ENCODE peak calls at places on chromosomes 5 and 9, in eight cellular contexts. B, T, Q, F, L, R, S and Z are unnamed samples.
A peak's percentile ranks its signal among the peaks of the same experiment; 100 is the strongest.

GRCh38 chr9:109574061-109574882 is 76.2 kb upstream of the PTPN3 start:
- DNase-seq in L (peak; percentile 51), R (peak; percentile 82), F (peak; percentile 43), S (no peak), Q (peak; percentile 81), B (peak; percentile 45), T (peak; percentile 38), Z (peak; percentile 33)

GRCh38 chr9:17775646-17776045 is 196.8 kb downstream of the SH3GL2 start:
- DNase-seq in S (no peak), R (no peak), L (no peak), B (no peak), F (no peak), T (no peak), Q (no peak), Z (no peak)

GRCh38 chr9:21549251-21549765 is 67.2 kb upstream of the IFNE start:
- DNase-seq in T (no peak), F (no peak), Q (peak; percentile 93), B (peak; percentile 21), R (no peak), L (peak; percentile 99), S (no peak), Z (peak; percentile 99)

GRCh38 chr5:143216211-143216610 is 187.3 kb downstream of the NR3C1 start:
- DNase-seq in T (no peak), B (no peak), S (no peak), F (no peak), L (no peak), Q (no peak), R (no peak), Z (no peak)

GRCh38 chr5:173324115-173325001 is 3.9 kb downstream of the STC2 start:
- DNase-seq in R (peak; percentile 89), B (no peak), S (no peak), F (no peak), L (peak; percentile 79), Q (peak; percentile 93), T (no peak), Z (peak; percentile 68)

GRCh38 chr9:129697956-129698757 is 32.7 kb downstream of the PRRX2 start:
- DNase-seq in R (no peak), F (no peak), B (no peak), S (peak; percentile 41), L (peak; percentile 29), Q (peak; percentile 95), T (no peak), Z (peak; percentile 12)

GRCh38 chr9:28539432-28539831 is 966.2 kb upstream of the C9orf72 start:
- DNase-seq in B (no peak), Q (no peak), R (no peak), L (no peak), F (no peak), T (no peak), S (no peak), Z (no peak)

GRCh38 chr5:53779541-53779981 is 219.1 kb downstream of the NDUFS4 start:
- DNase-seq in L (peak; percentile 61), Q (peak; percentile 65), S (no peak), R (no peak), B (no peak), T (no peak), F (no peak), Z (peak; percentile 52)

GRCh38 chr5:168286386-168286785 is 5.1 kb upstream of the WWC1 start:
- DNase-seq in B (no peak), R (no peak), Q (no peak), F (no peak), S (peak; percentile 83), L (no peak), T (no peak), Z (no peak)

GRCh38 chr5:119328753-119329602 is 26.8 kb upstream of the TNFAIP8 start:
- DNase-seq in Q (peak; percentile 61), R (peak; percentile 41), T (no peak), S (no peak), F (no peak), B (no peak), L (peak; percentile 81), Z (peak; percentile 75)

GRCh38 chr9:4353236-4353635 is 53.4 kb upstream of the GLIS3 start:
- DNase-seq in S (no peak), R (peak; percentile 31), L (no peak), Q (peak; percentile 51), F (no peak), B (no peak), T (no peak), Z (no peak)

GRCh38 chr5:57335092-57335491 is 147.5 kb downstream of the ACTBL2 start:
- DNase-seq in F (peak; percentile 70), S (no peak), T (no peak), Q (peak; percentile 55), B (no peak), L (peak; percentile 82), R (no peak), Z (peak; percentile 78)

GRCh38 chr5:39080597-39081204 is 6.5 kb upstream of the RICTOR start:
- DNase-seq in R (peak; percentile 76), S (peak; percentile 65), F (peak; percentile 64), L (peak; percentile 70), T (peak; percentile 60), Q (peak; percentile 85), B (no peak), Z (peak; percentile 56)

GRCh38 chr5:123176224-123176937 is 87.3 kb downstream of the PRDM6 start:
- DNase-seq in Q (peak; percentile 87), B (no peak), S (no peak), R (no peak), F (no peak), T (no peak), L (peak; percentile 52), Z (peak; percentile 30)

GRCh38 chr5:177509361-177509951 is at the start of gene DOK3:
- DNase-seq in R (no peak), B (no peak), F (no peak), S (peak; percentile 55), T (no peak), L (no peak), Q (no peak), Z (no peak)

GRCh38 chr5:177508217-177508611 is 1.4 kb downstream of the DOK3 start:
- DNase-seq in S (no peak), F (no peak), T (no peak), R (no peak), L (no peak), B (no peak), Q (no peak), Z (no peak)

GRCh38 chr5:177507165-177507564 is 2.5 kb downstream of the DOK3 start:
- DNase-seq in R (no peak), F (no peak), L (no peak), B (no peak), T (no peak), Q (peak; percentile 42), S (no peak), Z (no peak)

GRCh38 chr5:177508837-177509236 is 789 bp downstream of the DOK3 start:
- DNase-seq in F (no peak), Q (no peak), T (no peak), S (no peak), L (no peak), R (no peak), B (no peak), Z (no peak)

GRCh38 chr5:177507596-177508216 is 1.9 kb downstream of the DOK3 start:
- DNase-seq in B (no peak), S (no peak), T (no peak), L (no peak), F (no peak), R (no peak), Q (no peak), Z (no peak)
- H3K4me2 ChIP-seq in B (no peak overlapping the region), S (no peak overlapping the region), T (no peak overlapping the region), L (no peak overlapping the region), F (no peak overlapping the region), R (no peak overlapping the region), Q (no peak overlapping the region), Z (no peak overlapping the region)

GRCh38 chr5:32405502-32405901 is 39.0 kb downstream of the ZFR start:
- DNase-seq in R (no peak), S (no peak), Q (no peak), L (no peak), B (no peak), F (no peak), T (no peak), Z (no peak)
- H3K4me2 ChIP-seq in R (no peak overlapping the region), S (no peak overlapping the region), Q (no peak overlapping the region), L (no peak overlapping the region), B (no peak overlapping the region), F (no peak overlapping the region), T (no peak overlapping the region), Z (no peak overlapping the region)

DNA sequence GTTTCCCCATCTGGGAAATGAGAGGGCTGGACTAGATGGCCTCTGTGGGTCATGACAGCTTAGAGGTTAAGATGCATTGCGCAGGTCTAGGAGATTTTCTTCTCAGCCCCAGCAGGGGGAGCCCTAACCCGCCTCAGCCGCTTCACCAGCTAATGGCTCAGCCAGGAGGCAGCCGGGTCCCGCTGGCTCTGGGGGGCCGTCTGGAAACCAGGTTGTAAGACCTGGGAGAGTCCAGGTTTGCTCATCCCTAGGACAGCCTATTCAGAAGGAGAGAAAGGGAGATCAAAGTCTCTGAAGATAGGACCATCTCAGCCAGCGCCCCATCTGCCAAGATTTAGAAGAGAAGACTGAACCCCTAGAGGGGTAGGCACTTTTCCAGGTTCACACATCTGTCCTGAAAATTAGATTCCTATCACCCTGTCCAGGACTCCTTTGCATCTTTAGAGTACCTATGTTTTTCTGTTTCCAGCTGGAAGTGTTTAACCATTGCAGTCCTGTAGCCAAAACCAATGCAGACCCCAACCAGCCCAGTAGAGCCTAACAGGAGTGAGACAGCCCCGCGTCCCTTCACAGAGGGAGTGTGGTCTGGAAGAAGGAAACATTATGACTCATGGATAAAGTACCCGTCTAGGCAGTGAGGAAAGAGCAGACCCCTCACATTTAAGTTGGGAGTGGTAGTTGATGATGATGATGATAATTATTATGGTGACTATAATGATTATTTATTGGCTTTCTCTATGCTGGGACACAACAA is 27.5 kb downstream of the SPARC start:
- DNase-seq in S (peak; percentile 91), Q (peak; percentile 81), B (peak; percentile 79), R (peak; percentile 90), F (peak; percentile 83), L (peak; percentile 78), T (peak; percentile 70), Z (peak; percentile 70)
- H3K4me2 ChIP-seq in S (no peak overlapping the region), Q (peak overlapping the region; percentile 19), B (no peak overlapping the region), R (peak overlapping the region; percentile 28), F (peak overlapping the region; percentile 47), L (peak overlapping the region; percentile 19), T (peak overlapping the region; percentile 24), Z (peak overlapping the region; percentile 40)

GRCh38 chr5:179923422-179923821 is 15.7 kb upstream of the TBC1D9B start:
- DNase-seq in S (no peak), R (no peak), Q (no peak), T (no peak), F (no peak), B (no peak), L (no peak), Z (no peak)
- H3K4me2 ChIP-seq in S (no peak overlapping the region), R (no peak overlapping the region), Q (no peak overlapping the region), T (no peak overlapping the region), F (no peak overlapping the region), B (no peak overlapping the region), L (no peak overlapping the region), Z (no peak overlapping the region)

DNA sequence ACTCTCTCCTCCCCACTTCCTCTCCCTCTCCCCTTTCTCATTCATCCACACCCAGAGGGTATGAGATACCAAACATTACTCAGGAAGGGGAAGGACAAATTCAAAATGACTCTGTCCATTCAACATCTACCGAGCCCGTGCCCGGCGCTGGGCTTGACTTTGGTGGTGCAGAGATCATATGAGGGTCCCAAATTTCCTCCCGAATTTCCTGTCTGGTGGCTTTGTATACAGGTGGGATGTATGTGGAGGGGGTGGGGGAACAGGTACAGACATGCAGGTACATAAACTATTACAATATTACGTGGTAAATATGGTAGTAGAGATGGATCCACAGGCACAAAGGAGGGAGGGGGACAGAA is 21.8 kb upstream of the GABRP start:
- DNase-seq in R (no peak), T (no peak), L (no peak), Q (no peak), S (no peak), F (no peak), B (no peak), Z (no peak)
- H3K4me2 ChIP-seq in R (no peak overlapping the region), T (no peak overlapping the region), L (no peak overlapping the region), Q (no peak overlapping the region), S (peak overlapping the region; percentile 38), F (no peak overlapping the region), B (no peak overlapping the region), Z (no peak overlapping the region)

GRCh38 chr9:34524349-34524748 is 1.6 kb upstream of the ENHO start:
- DNase-seq in F (no peak), B (no peak), Q (no peak), R (no peak), S (no peak), T (no peak), L (no peak), Z (no peak)
- H3K4me2 ChIP-seq in F (no peak overlapping the region), B (no peak overlapping the region), Q (no peak overlapping the region), R (no peak overlapping the region), S (no peak overlapping the region), T (no peak overlapping the region), L (no peak overlapping the region), Z (no peak overlapping the region)